ENCODE peak calls at places on chromosomes 13 and 19, in four cellular contexts. M is uterus, I is K562, Y is body of pancreas. N is an unnamed sample.

GRCh38 chr13:89324582-89324981 is 1653.4 kb downstream of the SLITRK5 start:
- DNase-seq in M (no peak), I (no peak), Y (no peak), N (no peak)

GRCh38 chr19:46967578-46968018 is 52.0 kb upstream of the NPAS1 start:
- DNase-seq in M (peak; percentile 39), I (no peak), Y (no peak), N (peak; percentile 74)

GRCh38 chr19:18733196-18733647 is 49.7 kb downstream of the CRTC1 start:
- DNase-seq in M (peak; percentile 66), I (no peak), Y (peak; percentile 40), N (no peak)

GRCh38 chr19:4916292-4917082 is 7.2 kb downstream of the UHRF1 start:
- DNase-seq in M (no peak), I (no peak), Y (no peak), N (no peak)

GRCh38 chr13:71780546-71780945 is 86.5 kb downstream of the DACH1 start:
- DNase-seq in M (no peak), I (no peak), Y (no peak), N (no peak)

GRCh38 chr19:14115761-14116160 is 1.8 kb downstream of the PRKACA start:
- DNase-seq in M (no peak), I (no peak), Y (no peak), N (no peak)

GRCh38 chr19:38917516-38917915 is 5.5 kb upstream of the CCER2 start:
- DNase-seq in M (no peak), I (no peak), Y (no peak), N (no peak)

GRCh38 chr19:36837525-36837901 is 674 bp downstream of the ZNF790 start:
- DNase-seq in M (no peak), I (no peak), Y (no peak), N (no peak)

GRCh38 chr19:4058696-4059492 is 7.8 kb downstream of the ZBTB7A start:
- DNase-seq in M (peak; percentile 52), I (no peak), Y (no peak), N (no peak)

GRCh38 chr13:71618154-71618553 is 248.8 kb downstream of the DACH1 start:
- DNase-seq in M (no peak), I (no peak), Y (no peak), N (no peak)

GRCh38 chr13:38348890-38349289 is 761 bp upstream of the UFM1 start:
- DNase-seq in M (no peak), I (peak; percentile 23), Y (no peak), N (no peak)

GRCh38 chr13:27359203-27359821 is 65.1 kb upstream of the GTF3A start:
- DNase-seq in M (peak; percentile 67), I (peak; percentile 65), Y (peak; percentile 76), N (peak; percentile 43)

GRCh38 chr19:24086974-24087595 is at the start of gene ZNF254:
- DNase-seq in M (peak; percentile 76), I (peak; percentile 96), Y (peak; percentile 94), N (peak; percentile 95)

GRCh38 chr19:33171916-33172359 is 22.2 kb upstream of the LRP3 start:
- DNase-seq in M (no peak), I (no peak), Y (no peak), N (no peak)

GRCh38 chr19:53977991-53978731 is 13.3 kb upstream of the CACNG6 start:
- DNase-seq in M (peak; percentile 21), I (peak; percentile 20), Y (peak; percentile 20), N (peak; percentile 87)

GRCh38 chr13:45036206-45036605 is 46.9 kb downstream of the GPALPP1 start:
- DNase-seq in M (no peak), I (no peak), Y (no peak), N (no peak)

GRCh38 chr13:46469064-46469463 is 82.0 kb upstream of the RUBCNL start:
- DNase-seq in M (no peak), I (no peak), Y (no peak), N (no peak)

GRCh38 chr19:33440241-33440640 is 66.7 kb downstream of the CEBPG start:
- DNase-seq in M (no peak), I (no peak), Y (no peak), N (no peak)

GRCh38 chr13:98299954-98300350 is 122.9 kb upstream of the RNF113B start:
- DNase-seq in M (no peak), I (no peak), Y (no peak), N (no peak)

GRCh38 chr13:113584870-113585671 is 518 bp downstream of the TFDP1 start:
- DNase-seq in M (peak; percentile 13), I (peak; percentile 33), Y (no peak), N (no peak)

GRCh38 chr13:71864094-71864980 is 2.7 kb downstream of the DACH1 start:
- DNase-seq in M (peak; percentile 54), I (peak; percentile 41), Y (peak; percentile 63), N (no peak)

GRCh38 chr13:108944760-108945159 is 315.3 kb downstream of the MYO16 start:
- DNase-seq in M (no peak), I (no peak), Y (no peak), N (no peak)

GRCh38 chr13:20489185-20489820 is 36.4 kb downstream of the CRYL1 start:
- DNase-seq in M (no peak), I (no peak), Y (no peak), N (peak; percentile 29)

GRCh38 chr13:39196957-39197644 is 158.8 kb downstream of the NHLRC3 start:
- DNase-seq in M (no peak), I (no peak), Y (no peak), N (no peak)

GRCh38 chr19:51799311-51799997 is 4.5 kb downstream of the FPR3 start:
- DNase-seq in M (peak; percentile 78), I (peak; percentile 88), Y (peak; percentile 54), N (peak; percentile 87)
- H3K4me3 ChIP-seq in M (no peak overlapping the region), I (no peak overlapping the region), Y (no peak overlapping the region), N (no peak overlapping the region)

DNA sequence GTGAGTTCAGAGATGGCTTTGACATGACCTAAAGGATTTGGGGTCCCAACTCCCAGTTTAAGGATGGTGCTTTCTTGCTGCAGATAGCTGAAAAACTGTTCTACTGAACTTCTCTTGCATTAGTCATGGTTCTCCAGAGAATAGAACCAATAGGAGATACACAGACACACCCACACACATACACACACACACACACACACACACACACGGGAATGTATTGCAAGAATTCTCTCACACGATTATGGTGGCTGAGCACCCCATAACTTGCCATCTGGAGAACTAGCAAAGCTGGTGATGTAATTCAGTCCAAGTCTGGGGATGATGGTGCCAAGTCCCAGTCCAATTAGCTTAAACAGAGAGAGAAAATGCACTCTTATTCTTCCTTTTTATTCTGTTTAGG is 644.0 kb downstream of the DIAPH3 start:
- DNase-seq in M (no peak), I (no peak), Y (no peak), N (no peak)
- TF ChIP-seq POLR2A in M (no peak), I (no peak), Y (no peak), N (no peak)

DNA sequence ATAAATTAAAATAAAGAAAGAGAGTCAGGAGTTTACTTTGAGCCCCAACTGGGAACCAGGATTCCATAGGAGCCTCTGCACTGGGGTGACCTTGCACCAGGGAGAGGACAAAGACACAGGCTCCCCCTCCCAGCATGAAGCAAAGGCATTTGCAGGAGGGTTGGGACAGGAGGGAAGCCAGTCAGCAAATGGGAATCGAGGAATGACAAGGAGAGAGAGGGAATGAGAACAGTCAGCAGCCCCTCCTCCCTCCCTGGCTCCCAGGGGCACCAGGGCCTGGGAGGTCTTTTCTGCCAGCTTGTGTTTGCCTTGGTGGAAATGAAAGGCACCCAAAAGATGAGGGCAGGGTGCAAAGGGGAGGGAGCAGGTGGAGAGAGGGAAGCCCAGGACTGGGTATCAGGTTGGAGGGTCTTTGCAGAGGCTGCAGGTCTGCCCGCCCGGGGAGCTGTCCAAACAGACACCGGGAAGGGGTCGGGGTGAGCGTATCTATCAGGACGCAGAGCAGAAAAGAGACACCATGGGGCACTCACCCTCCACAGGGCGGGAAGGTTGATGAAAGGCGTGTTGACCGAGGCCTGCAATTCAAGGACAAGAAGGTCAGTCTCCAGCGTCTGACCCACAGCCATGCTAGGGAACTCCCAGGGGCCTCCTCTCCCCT is 3.8 kb downstream of the SBSN start:
- DNase-seq in M (no peak), I (no peak), Y (no peak), N (no peak)
- H3K4me3 ChIP-seq in M (no peak overlapping the region), I (no peak overlapping the region), Y (no peak overlapping the region), N (no peak overlapping the region)

DNA sequence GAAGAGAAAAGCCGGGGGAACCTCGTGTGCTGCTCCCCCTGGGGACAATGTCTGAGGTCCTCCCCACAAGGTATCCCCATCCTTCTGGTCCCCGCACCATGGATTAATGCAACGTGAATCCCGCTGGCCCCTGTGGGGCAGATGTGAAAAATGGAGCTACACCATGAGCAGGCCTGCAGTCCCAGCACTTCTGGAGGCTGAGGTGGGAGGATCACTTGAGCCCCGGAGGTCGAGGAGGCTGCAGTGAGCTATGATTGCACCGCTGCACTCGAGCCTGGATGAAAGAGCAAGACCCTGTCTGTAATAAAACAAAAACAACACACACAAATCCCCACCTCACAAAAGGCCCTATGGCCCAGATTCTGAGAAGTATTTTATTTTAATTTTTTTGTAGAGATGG is 1.2 kb upstream of the CFD start:
- DNase-seq in M (no peak), I (no peak), Y (no peak), N (no peak)
- TF ChIP-seq POLR2A in M (no peak), I (no peak), Y (no peak), N (no peak)

DNA sequence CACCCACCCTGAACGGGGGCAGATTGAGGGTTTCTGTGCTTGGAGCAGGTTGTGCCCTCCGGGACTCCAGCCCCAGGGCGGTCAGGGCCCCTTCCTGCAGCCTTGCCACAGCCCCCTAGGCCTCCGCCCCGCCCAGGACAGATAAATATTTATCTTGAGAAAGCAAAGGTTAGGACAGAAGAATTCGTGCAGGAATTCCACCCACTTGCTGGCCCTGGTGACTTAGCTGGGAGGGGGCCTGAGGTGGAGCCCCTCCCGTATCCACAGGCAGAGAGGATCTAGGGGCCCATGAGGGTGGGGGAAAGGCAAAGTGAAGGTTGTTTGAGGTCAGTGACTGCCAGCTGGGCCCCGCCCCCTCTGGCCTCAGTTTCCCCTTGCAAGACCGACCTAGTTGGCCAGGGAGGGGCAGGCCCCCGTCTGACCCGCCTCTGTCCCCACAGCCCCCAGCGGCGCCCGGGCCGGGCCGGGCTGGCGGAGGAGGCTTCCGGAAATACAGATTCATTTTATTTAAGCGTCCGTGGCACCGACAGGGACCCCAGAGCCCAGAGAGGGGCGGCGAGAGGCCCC is 5.2 kb downstream of the MIDN start:
- DNase-seq in M (no peak), I (peak; percentile 77), Y (no peak), N (peak; percentile 65)
- H3K4me3 ChIP-seq in M (peak overlapping the region; percentile 21), I (peak overlapping the region; percentile 93), Y (no peak overlapping the region), N (no peak overlapping the region)

GRCh38 chr13:50893211-50893852 is 16.3 kb upstream of the RNASEH2B start:
- DNase-seq in M (no peak), I (no peak), Y (no peak), N (no peak)
- TF ChIP-seq POLR2A in M (no peak), I (no peak), Y (no peak), N (no peak)

DNA sequence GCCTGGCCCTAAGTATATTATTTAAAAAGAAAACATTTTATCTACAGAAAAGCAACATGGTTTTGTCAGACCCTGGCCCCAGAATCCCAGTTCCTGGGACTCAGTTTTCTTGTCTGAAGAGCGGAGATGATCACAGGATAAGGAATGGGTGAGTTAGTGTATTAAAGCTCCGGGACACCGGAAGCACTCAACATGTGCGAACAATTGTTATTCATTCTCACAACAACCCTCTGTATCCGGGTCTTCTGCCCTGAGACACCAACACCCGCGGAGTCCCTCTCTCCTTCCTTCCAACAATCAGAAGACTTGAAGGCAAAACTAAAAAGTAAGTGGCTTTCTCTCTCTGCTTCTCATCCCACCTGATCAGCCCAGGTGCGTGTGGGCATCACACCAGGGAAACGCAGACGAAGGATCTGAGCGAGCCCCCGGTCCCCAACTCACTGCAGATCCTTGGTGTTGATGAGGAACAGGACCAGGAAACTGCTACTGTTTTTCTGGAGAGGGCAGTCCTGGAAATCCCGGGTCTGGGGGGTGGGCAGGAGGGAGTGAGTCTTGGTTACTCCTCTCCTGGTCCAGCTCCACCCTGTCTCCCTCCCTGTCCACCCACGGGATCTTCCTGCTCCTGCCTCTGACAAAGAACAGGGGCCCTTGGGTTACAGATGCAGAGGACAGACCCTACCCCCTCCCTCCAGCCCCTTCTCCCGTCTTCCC is 2.0 kb downstream of the GPR108 start:
- DNase-seq in M (no peak), I (no peak), Y (no peak), N (no peak)
- H3K4me3 ChIP-seq in M (no peak overlapping the region), I (peak overlapping the region; percentile 62), Y (no peak overlapping the region), N (no peak overlapping the region)

N was measured in lower leg skin.